ENCODE peak calls at places on chromosomes 1 and 21, in six cellular contexts. H, Z, D, Q, F and B are unnamed samples.

GRCh38 chr1:20587639-20588017 is 1.3 kb upstream of the CDA start:
- DNase-seq in H (peak; percentile 9), Z (peak; percentile 41), D (peak; percentile 21), Q (peak; percentile 21), F (no peak), B (no peak)

GRCh38 chr1:33049381-33049780 is 12.7 kb upstream of the AK2 start:
- DNase-seq in H (no peak), Z (no peak), D (no peak), Q (no peak), F (no peak), B (no peak)

GRCh38 chr1:201769966-201770365 is 59.0 kb upstream of the IPO9 start:
- DNase-seq in H (no peak), Z (peak; percentile 96), D (no peak), Q (peak; percentile 90), F (no peak), B (no peak)

GRCh38 chr21:41406340-41406739 is 19.7 kb upstream of the MX1 start:
- DNase-seq in H (no peak), Z (no peak), D (no peak), Q (no peak), F (no peak), B (no peak)

GRCh38 chr1:58762806-58763205 is 21.0 kb downstream of the JUN start:
- DNase-seq in H (no peak), Z (peak; percentile 50), D (no peak), Q (peak; percentile 71), F (no peak), B (no peak)

GRCh38 chr1:205925730-205926129 is 17.5 kb downstream of the SLC26A9 start:
- DNase-seq in H (no peak), Z (peak; percentile 69), D (no peak), Q (peak; percentile 79), F (no peak), B (no peak)

GRCh38 chr21:32868631-32869454 is 97.3 kb upstream of the PAXBP1 start:
- DNase-seq in H (no peak), Z (no peak), D (no peak), Q (no peak), F (no peak), B (no peak)

GRCh38 chr1:32204943-32205361 is 519 bp upstream of the IQCC start:
- DNase-seq in H (peak; percentile 39), Z (no peak), D (no peak), Q (no peak), F (no peak), B (no peak)

GRCh38 chr1:220409751-220410370 is 118.1 kb upstream of the MARK1 start:
- DNase-seq in H (no peak), Z (no peak), D (no peak), Q (no peak), F (no peak), B (no peak)

GRCh38 chr1:59718989-59719360 is 95.8 kb upstream of the HOOK1 start:
- DNase-seq in H (no peak), Z (no peak), D (no peak), Q (no peak), F (no peak), B (no peak)

GRCh38 chr1:8858888-8859706 is 19.4 kb downstream of the ENO1 start:
- DNase-seq in H (peak; percentile 57), Z (peak; percentile 78), D (peak; percentile 60), Q (peak; percentile 87), F (no peak), B (peak; percentile 56)

GRCh38 chr21:37868446-37868845 is 47.8 kb downstream of the KCNJ6 start:
- DNase-seq in H (no peak), Z (no peak), D (no peak), Q (no peak), F (no peak), B (no peak)

GRCh38 chr1:192579319-192579738 is 3.8 kb downstream of the RGS1 start:
- DNase-seq in H (no peak), Z (peak; percentile 53), D (no peak), Q (peak; percentile 50), F (no peak), B (peak; percentile 48)

GRCh38 chr1:227662933-227663332 is 72.2 kb downstream of the JMJD4 start:
- DNase-seq in H (no peak), Z (no peak), D (no peak), Q (no peak), F (no peak), B (no peak)

GRCh38 chr1:67451377-67451776 is 21.2 kb upstream of the SERBP1 start:
- DNase-seq in H (no peak), Z (no peak), D (no peak), Q (no peak), F (no peak), B (no peak)

GRCh38 chr1:109963864-109964263 is 20.7 kb upstream of the AHCYL1 start:
- DNase-seq in H (no peak), Z (peak; percentile 42), D (no peak), Q (peak; percentile 52), F (no peak), B (no peak)

GRCh38 chr1:221200464-221200863 is 321.2 kb downstream of the HLX start:
- DNase-seq in H (no peak), Z (no peak), D (no peak), Q (no peak), F (no peak), B (no peak)

GRCh38 chr1:226820935-226821718 is 49.3 kb upstream of the PSEN2 start:
- DNase-seq in H (peak; percentile 49), Z (peak; percentile 100), D (no peak), Q (peak; percentile 93), F (peak; percentile 19), B (no peak)

GRCh38 chr1:224594360-224594759 is 21.8 kb upstream of the CNIH3 start:
- DNase-seq in H (no peak), Z (no peak), D (no peak), Q (no peak), F (no peak), B (no peak)

GRCh38 chr1:29521846-29522580 is 285.7 kb downstream of the PTPRU start:
- DNase-seq in H (no peak), Z (no peak), D (no peak), Q (no peak), F (no peak), B (no peak)

GRCh38 chr1:52554267-52554640 is 1.4 kb upstream of the TUT4 start:
- DNase-seq in H (no peak), Z (peak; percentile 11), D (no peak), Q (no peak), F (no peak), B (no peak)

GRCh38 chr1:178485467-178486098 is 11.2 kb downstream of the CLEC20A start:
- DNase-seq in H (no peak), Z (no peak), D (no peak), Q (peak; percentile 21), F (no peak), B (no peak)

GRCh38 chr1:67795179-67795916 is 37.9 kb downstream of the GNG12 start:
- DNase-seq in H (no peak), Z (no peak), D (no peak), Q (no peak), F (no peak), B (no peak)

GRCh38 chr1:161351482-161351881 is 16.2 kb downstream of the CFAP126 start:
- DNase-seq in H (no peak), Z (no peak), D (no peak), Q (peak; percentile 48), F (no peak), B (no peak)

GRCh38 chr1:192104852-192105251 is 53.4 kb upstream of the RGS18 start:
- DNase-seq in H (no peak), Z (peak; percentile 65), D (no peak), Q (peak; percentile 88), F (no peak), B (no peak)

GRCh38 chr1:102181341-102181740 is 184.6 kb upstream of the OLFM3 start:
- DNase-seq in H (no peak), Z (no peak), D (no peak), Q (no peak), F (no peak), B (no peak)

GRCh38 chr1:102174259-102174863 is 177.6 kb upstream of the OLFM3 start:
- DNase-seq in H (peak; percentile 7), Z (no peak), D (peak; percentile 3), Q (no peak), F (no peak), B (peak; percentile 20)

GRCh38 chr1:102183711-102184110 is 187.0 kb upstream of the OLFM3 start:
- DNase-seq in H (no peak), Z (no peak), D (no peak), Q (no peak), F (no peak), B (no peak)

GRCh38 chr1:102182603-102183260 is 186.0 kb upstream of the OLFM3 start:
- DNase-seq in H (no peak), Z (no peak), D (no peak), Q (no peak), F (no peak), B (no peak)

GRCh38 chr1:102178483-102178882 is 181.8 kb upstream of the OLFM3 start:
- DNase-seq in H (no peak), Z (no peak), D (no peak), Q (no peak), F (no peak), B (no peak)
- TF ChIP-seq CTCF in H (no peak), Z (no peak), D (no peak), Q (no peak), F (no peak), B (no peak)

GRCh38 chr1:234292548-234292947 is 80.7 kb upstream of the COA6 start:
- DNase-seq in H (no peak), Z (no peak), D (no peak), Q (no peak), F (no peak), B (no peak)
- H3K4me3 ChIP-seq in H (no peak overlapping the region), Z (no peak overlapping the region), D (no peak overlapping the region), Q (no peak overlapping the region), F (no peak overlapping the region), B (no peak overlapping the region)

GRCh38 chr1:41803656-41804055 is 115.1 kb downstream of the HIVEP3 start:
- DNase-seq in H (no peak), Z (no peak), D (no peak), Q (no peak), F (no peak), B (no peak)
- TF ChIP-seq CTCF in H (no peak), Z (no peak), D (no peak), Q (no peak), F (no peak), B (no peak)

GRCh38 chr1:234955107-234955731 is 173.4 kb downstream of the TOMM20 start:
- DNase-seq in H (peak; percentile 69), Z (peak; percentile 84), D (no peak), Q (peak; percentile 87), F (no peak), B (peak; percentile 71)
- H3K4me3 ChIP-seq in H (no peak overlapping the region), Z (no peak overlapping the region), D (no peak overlapping the region), Q (no peak overlapping the region), F (no peak overlapping the region), B (no peak overlapping the region)